ENCODE peak calls at places on chromosomes 1 and 21, in seven cellular contexts. P is HT-29, J is NCI-H774, D is NCI-H2171 treated with DMSO at 0.1 percent for 48 hours, V is ovary, H is cardiac fibroblast, M is GM12891. Q is an unnamed sample.

GRCh38 chr1:1013922-1014617 is 773 bp downstream of the ISG15 start:
- DNase-seq in P (peak), V (no peak), H (peak), M (no peak), D (no peak), J (peak), Q (no peak)

GRCh38 chr21:41902946-41903345 is 23.8 kb upstream of the PRDM15 start:
- DNase-seq in M (no peak), P (no peak), J (no peak), H (no peak), V (no peak), D (no peak), Q (no peak)

GRCh38 chr1:153649867-153650235 is 8.7 kb upstream of the SNAPIN start:
- DNase-seq in P (no peak), M (no peak), D (no peak), J (peak), H (no peak), V (no peak), Q (no peak)

GRCh38 chr21:17466166-17466565 is 46.7 kb upstream of the CXADR start:
- DNase-seq in P (no peak), H (peak), V (no peak), D (no peak), J (no peak), M (no peak), Q (no peak)

GRCh38 chr21:45592208-45592619 is 50.0 kb upstream of the SLC19A1 start:
- DNase-seq in D (no peak), M (peak), P (no peak), V (no peak), H (no peak), J (no peak), Q (peak)

GRCh38 chr1:160646711-160647328 is at the start of gene SLAMF1:
- DNase-seq in M (no peak), P (no peak), V (no peak), H (no peak), D (no peak), J (no peak), Q (peak)

GRCh38 chr21:32256873-32257620 is 21.8 kb downstream of the MIS18A start:
- DNase-seq in D (peak), H (peak), J (peak), P (no peak), V (peak), M (no peak), Q (no peak)

GRCh38 chr1:245686446-245687030 is 531.8 kb downstream of the KIF26B start:
- DNase-seq in V (no peak), J (no peak), M (no peak), D (no peak), H (no peak), P (no peak), Q (no peak)

GRCh38 chr1:116664366-116664983 is 3.1 kb downstream of the IGSF3 start:
- DNase-seq in V (no peak), P (peak), J (no peak), M (no peak), D (no peak), H (no peak), Q (no peak)

GRCh38 chr1:179366093-179366800 is 476 bp downstream of the AXDND1 start:
- DNase-seq in D (peak), J (no peak), P (peak), H (peak), M (no peak), V (no peak), Q (no peak)

GRCh38 chr21:42522771-42523170 is 9.1 kb downstream of the SLC37A1 start:
- DNase-seq in D (no peak), M (no peak), V (no peak), P (no peak), H (no peak), J (no peak), Q (no peak)

GRCh38 chr1:226990133-226990716 is 50.1 kb downstream of the COQ8A start:
- DNase-seq in J (no peak), H (peak), V (no peak), D (no peak), M (no peak), P (no peak), Q (no peak)

GRCh38 chr1:47196622-47197021 is 6.8 kb upstream of the PDZK1IP1 start:
- DNase-seq in P (no peak), J (no peak), V (no peak), M (no peak), H (no peak), D (no peak), Q (no peak)

GRCh38 chr1:114457675-114458074 is 53.3 kb downstream of the TRIM33 start:
- DNase-seq in J (no peak), M (no peak), D (no peak), H (no peak), P (no peak), V (no peak), Q (no peak)

GRCh38 chr1:46489169-46489637 is 433 bp upstream of the DMBX1 start:
- DNase-seq in V (no peak), D (no peak), J (no peak), P (peak), H (no peak), M (peak), Q (no peak)

GRCh38 chr1:214261206-214262123 is 19.5 kb upstream of the SMYD2 start:
- DNase-seq in V (peak), M (peak), H (peak), P (peak), D (peak), J (peak), Q (peak)

GRCh38 chr1:2415801-2416208 is 3.4 kb upstream of the PEX10 start:
- DNase-seq in H (no peak), M (peak), J (peak), P (peak), V (no peak), D (no peak), Q (no peak)

GRCh38 chr1:68269637-68270430 is 37.5 kb upstream of the WLS start:
- DNase-seq in M (no peak), P (no peak), H (no peak), D (no peak), V (no peak), J (no peak), Q (no peak)

GRCh38 chr1:46179138-46180081 is 3.1 kb upstream of the P3R3URF start:
- DNase-seq in J (peak), D (peak), H (peak), V (peak), M (no peak), P (peak), Q (peak)

GRCh38 chr1:210598135-210598652 is 269.5 kb downstream of the HHAT start:
- DNase-seq in P (no peak), M (no peak), H (peak), V (no peak), D (no peak), J (no peak), Q (no peak)

GRCh38 chr1:161440312-161440894 is 64.9 kb upstream of the FCGR2A start:
- DNase-seq in V (peak), D (no peak), M (peak), P (peak), J (no peak), H (peak), Q (peak)

GRCh38 chr1:27119270-27119618 is 35.7 kb downstream of the SLC9A1 start:
- DNase-seq in J (no peak), P (no peak), M (no peak), D (no peak), V (peak), H (peak), Q (no peak)

GRCh38 chr1:117036018-117036421 is 24.1 kb upstream of the TTF2 start:
- DNase-seq in V (no peak), M (no peak), D (no peak), H (peak), P (no peak), J (no peak), Q (no peak)